ENCODE peak calls at places on chromosome 11, in four cellular contexts. F, V, A and S are unnamed samples. For H3K36me3, the result is how much of the 10 kb centered on the place peaks cover.

GRCh38 chr11:70251583-70252285 is 18.8 kb upstream of the PPFIA1 start:
- DNase-seq in F (no peak), A (no peak), V (no peak), S (no peak)

GRCh38 chr11:108958446-108959123 is 293.7 kb downstream of the DDX10 start:
- DNase-seq in A (peak), F (no peak), V (no peak), S (no peak)

GRCh38 chr11:116042125-116042524 is 537.9 kb upstream of the CADM1 start:
- DNase-seq in V (no peak), F (no peak), A (no peak), S (no peak)

GRCh38 chr11:115959098-115959497 is 454.9 kb upstream of the CADM1 start:
- DNase-seq in F (no peak), A (no peak), V (no peak), S (no peak)

GRCh38 chr11:118924591-118925585 is 838 bp downstream of the BCL9L start:
- DNase-seq in F (peak), V (no peak), A (no peak), S (peak)

GRCh38 chr11:120586072-120586471 is 74.5 kb downstream of the GRIK4 start:
- DNase-seq in F (no peak), V (no peak), A (no peak), S (no peak)

GRCh38 chr11:19313140-19313539 is 72.4 kb upstream of the E2F8 start:
- DNase-seq in F (no peak), V (no peak), A (no peak), S (no peak)

GRCh38 chr11:2775083-2775625 is 75.4 kb upstream of the KCNQ1OT1 start:
- DNase-seq in V (no peak), F (peak), A (no peak), S (peak)

GRCh38 chr11:94933225-94934130 is 39.9 kb downstream of the CWC15 start:
- DNase-seq in A (no peak), F (no peak), V (no peak), S (no peak)

GRCh38 chr11:113876074-113876797 is 864 bp upstream of the USP28 start:
- DNase-seq in F (no peak), A (no peak), V (no peak), S (peak)

GRCh38 chr11:27926469-27926868 is 181.5 kb downstream of the KIF18A start:
- DNase-seq in F (no peak), V (no peak), A (no peak), S (no peak)

GRCh38 chr11:76215946-76216345 is 9.6 kb upstream of the WNT11 start:
- DNase-seq in A (no peak), F (no peak), V (no peak), S (peak)

GRCh38 chr11:6245536-6245935 is 6.6 kb downstream of the CNGA4 start:
- DNase-seq in V (no peak), F (no peak), A (peak), S (no peak)

GRCh38 chr11:123696183-123696582 is 41.8 kb upstream of the SCN3B start:
- DNase-seq in F (no peak), V (no peak), A (peak), S (no peak)

GRCh38 chr11:127195791-127196190 is 195.2 kb upstream of the KIRREL3 start:
- DNase-seq in A (no peak), V (no peak), F (no peak), S (no peak)

GRCh38 chr11:122306776-122307479 is 190.9 kb upstream of the BLID start:
- DNase-seq in F (no peak), V (no peak), A (no peak), S (no peak)

GRCh38 chr11:119352857-119353260 is 6.4 kb upstream of the MFRP start:
- DNase-seq in A (no peak), F (peak), V (no peak), S (peak)

GRCh38 chr11:107563702-107564101 is 1.8 kb downstream of the ALKBH8 start:
- DNase-seq in F (no peak), V (no peak), A (peak), S (peak)

GRCh38 chr11:47278769-47279168 is 8.8 kb downstream of the MADD start:
- DNase-seq in A (no peak), F (no peak), V (no peak), S (no peak)
- H3K36me3 ChIP-seq in A (under half), F (half or more), V (half or more), S (under half)

DNA sequence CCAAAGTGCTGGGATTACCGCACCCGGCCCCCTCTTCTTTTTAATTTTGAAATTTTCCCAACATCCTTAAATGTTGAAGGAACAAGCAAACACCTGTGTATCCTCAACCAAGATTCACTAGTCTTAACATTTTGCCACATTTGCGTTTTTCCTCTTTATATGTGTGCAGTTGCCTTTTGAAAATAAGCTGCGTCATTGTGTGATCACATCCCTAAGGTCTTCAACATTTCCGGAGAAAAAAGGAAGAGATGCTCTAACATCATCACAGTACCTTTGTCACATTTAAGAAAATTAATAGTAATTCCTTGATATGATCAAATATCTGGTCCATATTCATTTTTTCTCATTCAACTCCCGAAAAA is 7.5 kb downstream of the FADS2 start:
- DNase-seq in F (no peak), V (no peak), A (no peak), S (no peak)
- H3K36me3 ChIP-seq in F (under half), V (half or more), A (under half), S (under half)

GRCh38 chr11:125679397-125679796 is 1.2 kb downstream of the ACRV1 start:
- DNase-seq in F (no peak), V (no peak), A (no peak), S (no peak)
- H3K36me3 ChIP-seq in F (under half), V (half or more), A (under half), S (under half)

GRCh38 chr11:60897496-60897895 is 8.9 kb downstream of the PRPF19 start:
- DNase-seq in A (peak), V (no peak), F (no peak), S (no peak)

GRCh38 chr11:60899977-60900376 is 6.4 kb downstream of the PRPF19 start:
- DNase-seq in F (no peak), A (no peak), V (no peak), S (no peak)

GRCh38 chr11:60899021-60899936 is 7.1 kb downstream of the PRPF19 start:
- DNase-seq in F (peak), V (peak), A (peak), S (no peak)

GRCh38 chr11:60902625-60903024 is 3.8 kb downstream of the PRPF19 start:
- DNase-seq in A (no peak), V (no peak), F (no peak), S (no peak)

DNA sequence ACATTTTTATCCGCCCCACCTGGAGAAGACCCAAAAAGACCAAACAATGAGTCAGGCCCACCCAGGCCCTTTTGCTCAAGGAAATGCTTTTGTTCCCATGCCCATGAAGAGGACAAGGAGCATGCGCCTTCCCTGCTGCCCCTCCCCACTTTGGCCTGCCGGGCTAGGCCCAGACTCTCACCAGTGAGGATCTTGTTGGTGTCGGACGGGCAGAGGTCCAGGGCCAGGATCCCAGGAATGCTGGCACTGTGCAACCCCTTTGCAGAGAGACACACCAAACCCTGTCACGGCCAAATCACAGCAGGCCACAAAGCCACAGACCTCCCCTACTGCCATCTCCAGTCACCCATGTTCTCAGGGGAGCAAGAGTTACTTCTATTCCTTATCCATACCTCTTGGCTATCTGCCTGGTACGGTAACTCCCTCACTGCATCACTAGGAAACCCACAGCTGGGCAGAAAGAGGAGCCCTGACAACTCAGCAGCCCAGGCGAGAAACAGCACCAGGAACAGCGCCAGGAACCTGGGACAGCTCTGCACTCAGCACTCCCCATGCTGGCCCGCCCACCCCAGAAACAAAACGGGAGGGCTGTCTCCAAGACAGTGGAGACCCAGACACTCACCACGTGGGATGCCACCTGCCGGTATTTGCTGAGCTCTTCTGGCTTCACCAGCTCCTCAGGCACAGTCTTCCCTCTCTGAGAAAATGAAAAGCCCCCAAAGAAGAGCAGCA is 5.5 kb downstream of the PRPF19 start:
- DNase-seq in A (no peak), F (no peak), V (no peak), S (no peak)
- H3K36me3 ChIP-seq in A (half or more), F (half or more), V (half or more), S (under half)

GRCh38 chr11:73359341-73359740 is 16.9 kb upstream of the RELT start:
- DNase-seq in A (no peak), F (no peak), V (no peak), S (no peak)
- H3K36me3 ChIP-seq in A (under half), F (half or more), V (half or more), S (under half)

GRCh38 chr11:64874841-64875240 is 3.6 kb downstream of the EHD1 start:
- DNase-seq in V (no peak), A (no peak), F (no peak), S (no peak)
- H3K36me3 ChIP-seq in V (under half), A (under half), F (under half), S (under half)

DNA sequence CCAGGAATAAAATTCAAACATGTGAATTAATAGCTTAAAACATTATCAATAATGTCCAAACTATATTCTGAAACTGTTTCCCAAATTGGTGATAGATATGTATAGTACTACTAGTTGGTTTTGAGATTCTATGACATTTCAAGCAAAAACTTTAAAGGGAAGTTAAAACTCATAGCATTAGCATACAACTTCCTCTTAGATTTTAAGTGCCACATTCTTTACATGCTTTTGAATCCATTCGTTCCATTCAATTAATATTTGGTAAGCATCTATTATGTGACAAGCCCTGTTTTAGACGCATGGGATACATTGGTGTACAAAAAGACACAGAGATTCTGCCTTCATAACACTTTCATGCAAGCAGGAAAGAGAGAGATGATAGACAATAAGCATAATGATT is 8.9 kb downstream of the PATL1 start:
- DNase-seq in A (no peak), V (no peak), F (no peak), S (no peak)
- H3K36me3 ChIP-seq in A (under half), V (half or more), F (half or more), S (under half)

GRCh38 chr11:134153147-134153905 is 70.4 kb downstream of the NCAPD3 start:
- DNase-seq in V (no peak), F (no peak), A (no peak), S (no peak)
- H3K36me3 ChIP-seq in V (half or more), F (half or more), A (under half), S (under half)

GRCh38 chr11:59641156-59641555 is 25.6 kb upstream of the OSBP start:
- DNase-seq in A (no peak), V (no peak), F (no peak), S (no peak)
- H3K36me3 ChIP-seq in A (under half), V (half or more), F (half or more), S (under half)

DNA sequence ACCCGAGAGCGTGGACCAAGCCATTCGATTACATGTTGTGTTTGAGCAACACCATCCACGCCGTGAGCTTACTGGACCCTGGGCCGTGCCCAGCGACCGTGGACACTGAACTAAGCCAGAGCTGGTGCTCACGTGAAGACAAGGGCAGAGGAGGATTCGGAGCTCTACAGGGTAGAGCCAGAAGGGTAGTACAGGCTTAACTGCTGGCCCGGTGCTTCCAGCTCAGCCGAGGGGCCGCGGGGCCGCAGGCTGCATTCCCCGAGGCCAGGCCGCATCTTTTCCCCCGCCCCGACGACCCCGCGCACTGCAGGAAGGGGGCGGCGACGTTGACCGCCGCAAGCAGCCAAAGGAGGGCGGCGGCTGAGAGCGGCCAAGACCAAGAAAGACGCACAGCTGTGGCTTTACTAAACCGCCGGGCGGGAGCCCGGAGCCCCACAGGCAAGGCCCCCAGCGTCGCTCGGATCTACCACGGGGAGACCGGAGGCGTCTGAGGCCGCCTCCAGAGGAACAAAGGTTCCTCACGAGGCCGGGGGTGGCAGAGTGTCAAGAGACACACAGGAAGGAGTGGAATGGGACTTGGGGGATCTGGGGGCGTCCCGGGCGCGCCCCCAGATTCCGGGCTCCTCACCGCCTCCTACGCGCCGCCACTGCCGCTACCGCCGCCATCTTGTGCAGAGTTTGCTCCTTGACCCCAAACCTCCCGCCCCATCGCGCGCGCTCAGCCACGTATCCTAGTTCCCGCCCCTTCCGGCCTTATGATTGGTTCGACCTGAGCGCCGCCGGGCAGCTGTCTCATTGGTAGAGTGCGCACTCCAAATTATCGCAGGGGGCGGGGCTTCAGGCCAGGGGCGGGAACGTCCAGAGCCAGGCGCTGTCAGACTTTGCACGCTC is at the start of gene GANAB:
- DNase-seq in A (peak), F (peak), V (peak), S (peak)
- H3K36me3 ChIP-seq in A (under half), F (half or more), V (half or more), S (under half)